ENCODE peak calls at places on chromosomes 2 and 18, in five cellular contexts. W is H1, S is H9, I is mesenchymal stem cell, G is trophoblast cell. L is an unnamed sample.
A peak's percentile ranks its signal among the peaks of the same experiment; 100 is the strongest.

GRCh38 chr2:10906926-10907479 is 4.7 kb upstream of the KCNF1 start:
- DNase-seq in W (no peak), S (no peak), I (no peak), G (no peak), L (no peak)

GRCh38 chr2:138949517-138949916 is 169.3 kb upstream of the NXPH2 start:
- DNase-seq in W (no peak), S (no peak), I (no peak), G (no peak), L (no peak)

GRCh38 chr2:169513926-169514325 is 4.4 kb downstream of the KLHL41 start:
- DNase-seq in W (no peak), S (no peak), I (no peak), G (no peak), L (no peak)

GRCh38 chr2:109279243-109279860 is 150.3 kb downstream of the SH3RF3 start:
- DNase-seq in W (no peak), S (peak; percentile 49), I (peak; percentile 76), G (no peak), L (no peak)

GRCh38 chr2:235640900-235641299 is 147.1 kb downstream of the AGAP1 start:
- DNase-seq in W (no peak), S (no peak), I (no peak), G (no peak), L (no peak)

GRCh38 chr2:215921884-215922283 is 91.5 kb downstream of the MREG start:
- DNase-seq in W (no peak), S (no peak), I (peak; percentile 81), G (no peak), L (no peak)

GRCh38 chr2:71071681-71072398 is 3.4 kb downstream of the NAGK start:
- DNase-seq in W (no peak), S (no peak), I (no peak), G (no peak), L (no peak)

GRCh38 chr2:238459081-238459629 is 32.4 kb downstream of the ASB1 start:
- DNase-seq in W (no peak), S (no peak), I (no peak), G (no peak), L (no peak)

GRCh38 chr18:22980394-22980793 is 47.3 kb downstream of the RBBP8 start:
- DNase-seq in W (no peak), S (no peak), I (no peak), G (no peak), L (no peak)

GRCh38 chr18:35771172-35771571 is 189.6 kb downstream of the GALNT1 start:
- DNase-seq in W (no peak), S (no peak), I (no peak), G (no peak), L (no peak)

GRCh38 chr18:45765740-45766139 is 41.8 kb downstream of the SLC14A1 start:
- DNase-seq in W (no peak), S (no peak), I (no peak), G (no peak), L (no peak)

GRCh38 chr18:24934231-24934932 is 417.6 kb downstream of the ZNF521 start:
- DNase-seq in W (no peak), S (no peak), I (no peak), G (no peak), L (no peak)

GRCh38 chr2:225948903-225949302 is 549.4 kb downstream of the NYAP2 start:
- DNase-seq in W (peak; percentile 2), S (peak; percentile 63), I (no peak), G (no peak), L (no peak)

GRCh38 chr2:9112079-9112721 is 94.4 kb upstream of the ASAP2 start:
- DNase-seq in W (no peak), S (no peak), I (peak; percentile 89), G (no peak), L (no peak)

GRCh38 chr18:77102246-77103040 is 30.1 kb downstream of the MBP start:
- DNase-seq in W (no peak), S (no peak), I (peak; percentile 79), G (no peak), L (no peak)

GRCh38 chr2:110864721-110865120 is 132.3 kb downstream of the ACOXL start:
- DNase-seq in W (no peak), S (no peak), I (no peak), G (no peak), L (no peak)
- H2BK12ac ChIP-seq in W (no peak overlapping the region), S (no peak overlapping the region), I (no peak overlapping the region), G (no peak overlapping the region), L (peak overlapping the region; percentile 68)

GRCh38 chr2:51441786-51442185 is 409.9 kb upstream of the NRXN1 start:
- DNase-seq in W (no peak), S (no peak), I (no peak), G (no peak), L (no peak)
- H2BK12ac ChIP-seq in W (no peak overlapping the region), S (no peak overlapping the region), I (no peak overlapping the region), G (no peak overlapping the region), L (no peak overlapping the region)

GRCh38 chr2:129881786-129882396 is 97.6 kb upstream of the RAB6C start:
- DNase-seq in W (no peak), S (no peak), I (no peak), G (no peak), L (no peak)
- H2BK12ac ChIP-seq in W (no peak overlapping the region), S (no peak overlapping the region), I (no peak overlapping the region), G (no peak overlapping the region), L (no peak overlapping the region)

DNA sequence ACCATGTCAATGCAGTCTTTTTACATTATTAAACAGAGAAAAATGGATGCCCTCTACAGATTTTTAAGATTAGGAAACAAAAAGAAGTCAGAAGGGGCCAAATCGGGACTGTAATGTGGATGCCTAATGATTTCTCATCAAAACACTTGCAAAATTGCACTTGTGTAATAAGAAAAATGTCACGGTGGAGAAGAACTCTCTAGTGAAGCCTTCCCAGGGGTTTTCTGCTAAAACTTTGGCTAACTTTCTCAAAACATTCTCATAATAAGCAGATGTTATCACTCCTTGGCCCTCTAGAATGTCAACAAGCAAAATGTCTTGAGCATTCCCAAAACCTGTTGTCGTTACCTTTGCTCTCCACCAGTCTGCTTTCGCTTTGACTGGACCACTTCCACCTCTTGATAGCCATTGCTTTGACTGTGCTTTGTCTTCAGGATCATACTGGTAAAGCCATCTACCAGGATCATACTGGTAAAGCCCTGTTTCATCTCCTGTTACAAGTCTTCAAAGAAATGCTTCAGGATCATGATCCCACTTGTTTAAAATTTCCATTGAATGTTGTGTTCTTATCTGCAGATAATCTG is 226.8 kb downstream of the TNS1 start:
- DNase-seq in W (no peak), S (no peak), I (no peak), G (no peak), L (no peak)
- H2BK12ac ChIP-seq in W (no peak overlapping the region), S (no peak overlapping the region), I (no peak overlapping the region), G (no peak overlapping the region), L (no peak overlapping the region)

GRCh38 chr18:47531759-47532158 is 280.3 kb upstream of the SKOR2 start:
- DNase-seq in W (no peak), S (peak; percentile 47), I (no peak), G (no peak), L (no peak)

GRCh38 chr18:47528343-47528742 is 276.9 kb upstream of the SKOR2 start:
- DNase-seq in W (no peak), S (no peak), I (no peak), G (no peak), L (no peak)

GRCh38 chr18:47522359-47522758 is 270.9 kb upstream of the SKOR2 start:
- DNase-seq in W (no peak), S (no peak), I (no peak), G (no peak), L (no peak)

GRCh38 chr18:47530695-47531094 is 279.2 kb upstream of the SKOR2 start:
- DNase-seq in W (no peak), S (no peak), I (no peak), G (no peak), L (no peak)

DNA sequence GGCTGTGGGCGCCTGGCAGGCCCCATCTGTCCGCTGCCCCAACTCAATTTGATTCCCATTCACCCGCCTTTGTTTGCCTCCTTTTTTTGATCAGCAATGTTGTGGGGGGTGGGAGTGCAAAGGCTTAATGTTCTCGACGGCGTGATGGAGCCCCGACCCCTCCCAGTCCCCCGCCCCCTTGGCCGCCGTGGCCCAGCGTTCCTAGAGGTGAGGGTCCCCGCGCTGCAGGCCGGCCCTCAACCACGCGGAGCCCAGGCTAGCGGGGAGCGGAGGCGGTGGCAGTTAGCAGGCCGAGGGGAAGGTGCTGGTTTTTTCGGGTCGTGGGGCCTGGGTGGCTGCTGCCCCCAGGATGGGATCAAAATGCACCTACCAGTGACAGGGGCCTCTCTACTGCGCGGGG is 274.7 kb upstream of the SKOR2 start:
- DNase-seq in W (no peak), S (no peak), I (no peak), G (no peak), L (no peak)
- H2BK12ac ChIP-seq in W (no peak overlapping the region), S (no peak overlapping the region), I (no peak overlapping the region), G (no peak overlapping the region), L (no peak overlapping the region)

DNA sequence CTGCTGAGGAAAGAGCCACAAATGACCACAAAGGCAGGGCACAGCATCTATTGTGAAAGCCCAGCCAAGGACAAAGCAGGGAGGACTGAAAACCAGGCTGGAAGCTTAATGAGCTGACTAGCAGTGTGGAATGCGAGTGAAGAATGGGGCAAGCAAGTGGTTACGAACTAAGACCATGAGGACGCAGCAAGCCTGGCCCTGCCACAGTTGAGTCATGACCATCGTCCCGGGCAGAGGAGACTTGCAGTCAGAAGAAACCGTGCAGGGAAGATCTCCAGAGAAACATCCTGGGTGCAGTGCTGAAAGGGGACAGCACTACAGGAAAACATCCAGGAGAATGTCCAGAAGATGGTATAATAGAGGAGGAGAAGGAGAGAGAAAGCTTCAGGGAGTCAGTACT is 120.5 kb upstream of the GYPC start:
- DNase-seq in W (no peak), S (no peak), I (no peak), G (no peak), L (peak; percentile 17)
- H2BK12ac ChIP-seq in W (no peak overlapping the region), S (no peak overlapping the region), I (no peak overlapping the region), G (no peak overlapping the region), L (no peak overlapping the region)

GRCh38 chr2:48049371-48049770 is 143.1 kb upstream of the FBXO11 start:
- DNase-seq in W (no peak), S (no peak), I (no peak), G (no peak), L (no peak)
- H2BK12ac ChIP-seq in W (no peak overlapping the region), S (no peak overlapping the region), I (no peak overlapping the region), G (no peak overlapping the region), L (no peak overlapping the region)

DNA sequence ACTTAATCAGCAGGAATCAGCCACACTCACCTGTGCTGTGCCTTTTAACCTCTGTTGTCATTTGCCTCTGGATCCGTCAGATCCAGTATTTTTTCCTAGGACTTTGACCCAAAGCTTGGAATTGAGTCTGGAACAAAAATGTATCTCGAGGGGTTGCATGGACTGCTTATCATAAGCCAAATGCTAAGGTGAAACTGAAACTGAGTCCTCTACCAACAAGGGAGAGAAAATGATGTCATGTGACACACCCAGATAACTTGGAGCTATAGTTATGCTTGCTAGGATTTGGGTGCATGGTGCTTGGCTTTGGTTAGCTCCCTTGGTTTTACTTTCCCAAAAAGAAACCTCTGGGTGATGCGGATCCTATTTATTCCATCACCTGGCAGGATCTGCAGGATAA is 2158.6 kb upstream of the PIK3C3 start:
- DNase-seq in W (no peak), S (no peak), I (peak; percentile 14), G (no peak), L (no peak)
- H2BK12ac ChIP-seq in W (no peak overlapping the region), S (no peak overlapping the region), I (no peak overlapping the region), G (no peak overlapping the region), L (no peak overlapping the region)

DNA sequence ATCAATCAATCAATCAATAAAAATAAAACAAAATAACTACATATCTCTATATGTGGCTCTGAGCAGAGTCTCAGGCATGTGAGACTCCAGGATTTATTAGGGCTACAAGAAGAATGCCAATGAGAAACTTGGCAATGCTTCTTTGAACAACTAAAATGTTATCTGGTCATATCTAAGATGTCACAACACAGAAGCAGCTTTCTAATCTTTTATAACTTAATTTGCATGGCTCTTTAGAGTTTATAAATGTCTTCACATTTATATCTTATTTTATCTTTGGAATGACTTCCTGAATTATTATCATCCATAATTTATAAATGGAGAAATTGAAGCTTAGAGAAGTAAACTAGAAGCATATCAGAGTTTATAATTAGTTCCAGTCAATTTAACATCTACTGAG is 14.9 kb upstream of the MAP4K3 start:
- DNase-seq in W (no peak), S (no peak), I (no peak), G (no peak), L (no peak)
- H2BK12ac ChIP-seq in W (no peak overlapping the region), S (no peak overlapping the region), I (no peak overlapping the region), G (no peak overlapping the region), L (no peak overlapping the region)